ENCODE peak calls at places on chromosomes 6 and 20, in nine cellular contexts. L, N, M, W, X, O, S, H and E are unnamed samples.

GRCh38 chr20:53413188-53413631 is 180.4 kb downstream of the ZNF217 start:
- DNase-seq in L (peak), N (no peak), M (no peak), W (peak), X (no peak), O (peak), S (no peak), H (no peak), E (no peak)

GRCh38 chr20:46349742-46350056 is 41.4 kb upstream of the CDH22 start:
- DNase-seq in L (no peak), N (no peak), M (no peak), W (no peak), X (no peak), O (no peak), S (no peak), H (peak), E (no peak)

GRCh38 chr20:11912013-11912663 is 5.6 kb upstream of the BTBD3 start:
- DNase-seq in L (peak), N (no peak), M (peak), W (no peak), X (no peak), O (no peak), S (no peak), H (no peak), E (peak)

GRCh38 chr6:92271101-92271500 is 1148.3 kb downstream of the EPHA7 start:
- DNase-seq in L (no peak), N (no peak), M (no peak), W (no peak), X (no peak), O (no peak), S (no peak), H (no peak), E (no peak)

GRCh38 chr20:64106435-64106961 is 867 bp downstream of the NPBWR2 start:
- DNase-seq in L (no peak), N (no peak), M (no peak), W (peak), X (no peak), O (no peak), S (no peak), H (no peak), E (no peak)

GRCh38 chr6:111474771-111475170 is 8.2 kb downstream of the REV3L start:
- DNase-seq in L (no peak), N (no peak), M (no peak), W (no peak), X (no peak), O (no peak), S (no peak), H (no peak), E (no peak)

GRCh38 chr6:103273048-103273447 is 1586.7 kb downstream of the HACE1 start:
- DNase-seq in L (peak), N (no peak), M (no peak), W (no peak), X (no peak), O (no peak), S (no peak), H (no peak), E (peak)

GRCh38 chr20:48983423-48984400 is 62.2 kb downstream of the ARFGEF2 start:
- DNase-seq in L (peak), N (no peak), M (peak), W (no peak), X (no peak), O (no peak), S (no peak), H (no peak), E (peak)

GRCh38 chr20:52190437-52191131 is 995 bp downstream of the ZFP64 start:
- DNase-seq in L (peak), N (no peak), M (peak), W (peak), X (peak), O (peak), S (peak), H (no peak), E (peak)

GRCh38 chr20:61434361-61434781 is 182.3 kb downstream of the CDH4 start:
- DNase-seq in L (no peak), N (no peak), M (no peak), W (no peak), X (no peak), O (no peak), S (no peak), H (no peak), E (no peak)

GRCh38 chr20:11777387-11777786 is 140.3 kb upstream of the BTBD3 start:
- DNase-seq in L (no peak), N (no peak), M (no peak), W (no peak), X (no peak), O (no peak), S (no peak), H (no peak), E (no peak)

GRCh38 chr20:12023169-12023795 is 105.6 kb downstream of the BTBD3 start:
- DNase-seq in L (no peak), N (no peak), M (no peak), W (no peak), X (no peak), O (no peak), S (no peak), H (no peak), E (no peak)

GRCh38 chr6:24205020-24205492 is 79.0 kb downstream of the NRSN1 start:
- DNase-seq in L (peak), N (no peak), M (peak), W (peak), X (peak), O (peak), S (no peak), H (peak), E (peak)

GRCh38 chr6:70282906-70283461 is 19.9 kb downstream of the COL9A1 start:
- DNase-seq in L (no peak), N (no peak), M (no peak), W (no peak), X (no peak), O (no peak), S (no peak), H (no peak), E (no peak)

GRCh38 chr6:168885196-168885595 is 368.4 kb downstream of the THBS2 start:
- DNase-seq in L (no peak), N (no peak), M (no peak), W (no peak), X (no peak), O (no peak), S (no peak), H (no peak), E (no peak)

GRCh38 chr6:127939442-127940066 is 38.7 kb upstream of the THEMIS start:
- DNase-seq in L (peak), N (no peak), M (peak), W (no peak), X (peak), O (peak), S (no peak), H (no peak), E (peak)

GRCh38 chr6:114796576-114796975 is 453.8 kb upstream of the HS3ST5 start:
- DNase-seq in L (no peak), N (no peak), M (no peak), W (no peak), X (no peak), O (no peak), S (no peak), H (no peak), E (no peak)

GRCh38 chr6:26028753-26029569 is 58.3 kb upstream of the HFE start:
- DNase-seq in L (no peak), N (no peak), M (no peak), W (peak), X (no peak), O (no peak), S (no peak), H (no peak), E (no peak)

GRCh38 chr20:50746138-50746940 is 15.0 kb downstream of the PARD6B start:
- DNase-seq in L (no peak), N (no peak), M (no peak), W (no peak), X (peak), O (no peak), S (no peak), H (no peak), E (peak)